ENCODE peak calls at places on chromosomes 16 and 17, in seven cellular contexts. One of them, this sample, is unnamed.
A peak's percentile ranks its signal among the peaks of the same experiment; 100 is the strongest.

GRCh38 chr17:28346746-28347246 is 10.5 kb downstream of the POLDIP2 start:
- DNase-seq in stomach: peak; percentile 72
- DNase-seq in IMR-90: no peak
- DNase-seq in heart left ventricle: no peak
- DNase-seq in tibial nerve: no peak
- DNase-seq in upper lobe of left lung: no peak
- DNase-seq in uterus: no peak
- DNase-seq in this sample: no peak

GRCh38 chr17:32803544-32803943 is 73.4 kb downstream of the MYO1D start:
- DNase-seq in stomach: no peak
- DNase-seq in tibial nerve: no peak
- DNase-seq in uterus: no peak
- DNase-seq in IMR-90: no peak
- DNase-seq in upper lobe of left lung: no peak
- DNase-seq in heart left ventricle: no peak
- DNase-seq in this sample: no peak

GRCh38 chr17:48468299-48468698 is 38.3 kb upstream of the SKAP1 start:
- DNase-seq in tibial nerve: no peak
- DNase-seq in heart left ventricle: no peak
- DNase-seq in stomach: no peak
- DNase-seq in IMR-90: no peak
- DNase-seq in uterus: no peak
- DNase-seq in upper lobe of left lung: no peak
- DNase-seq in this sample: no peak

GRCh38 chr17:28072935-28073533 is 30.6 kb downstream of the NLK start:
- DNase-seq in uterus: no peak
- DNase-seq in heart left ventricle: no peak
- DNase-seq in IMR-90: no peak
- DNase-seq in stomach: no peak
- DNase-seq in upper lobe of left lung: no peak
- DNase-seq in tibial nerve: no peak
- DNase-seq in this sample: no peak

GRCh38 chr17:36918260-36918691 is 19.0 kb upstream of the LHX1 start:
- DNase-seq in IMR-90: peak; percentile 53
- DNase-seq in heart left ventricle: no peak
- DNase-seq in uterus: no peak
- DNase-seq in stomach: no peak
- DNase-seq in tibial nerve: no peak
- DNase-seq in upper lobe of left lung: no peak
- DNase-seq in this sample: no peak

GRCh38 chr16:57711993-57712392 is 17.4 kb downstream of the DRC7 start:
- DNase-seq in stomach: no peak
- DNase-seq in IMR-90: no peak
- DNase-seq in uterus: no peak
- DNase-seq in heart left ventricle: no peak
- DNase-seq in tibial nerve: no peak
- DNase-seq in upper lobe of left lung: no peak
- DNase-seq in this sample: no peak

GRCh38 chr17:4626734-4627256 is 14.7 kb downstream of the ALOX15 start:
- DNase-seq in tibial nerve: no peak
- DNase-seq in upper lobe of left lung: no peak
- DNase-seq in heart left ventricle: no peak
- DNase-seq in uterus: no peak
- DNase-seq in IMR-90: no peak
- DNase-seq in stomach: no peak
- DNase-seq in this sample: no peak

GRCh38 chr17:28975634-28976033 is 24.3 kb upstream of the PHF12 start:
- DNase-seq in upper lobe of left lung: no peak
- DNase-seq in heart left ventricle: peak; percentile 59
- DNase-seq in IMR-90: no peak
- DNase-seq in tibial nerve: no peak
- DNase-seq in uterus: no peak
- DNase-seq in stomach: no peak
- DNase-seq in this sample: no peak

GRCh38 chr17:69218986-69219385 is 9.6 kb downstream of the ABCA10 start:
- DNase-seq in heart left ventricle: no peak
- DNase-seq in IMR-90: no peak
- DNase-seq in uterus: no peak
- DNase-seq in upper lobe of left lung: no peak
- DNase-seq in tibial nerve: no peak
- DNase-seq in stomach: no peak
- DNase-seq in this sample: no peak

GRCh38 chr16:11472851-11473250 is 113.9 kb downstream of the LITAF start:
- DNase-seq in upper lobe of left lung: no peak
- DNase-seq in tibial nerve: no peak
- DNase-seq in uterus: no peak
- DNase-seq in IMR-90: no peak
- DNase-seq in stomach: no peak
- DNase-seq in heart left ventricle: no peak
- DNase-seq in this sample: no peak

GRCh38 chr17:8789743-8790142 is 9.4 kb downstream of the MFSD6L start:
- DNase-seq in heart left ventricle: no peak
- DNase-seq in uterus: no peak
- DNase-seq in IMR-90: no peak
- DNase-seq in tibial nerve: no peak
- DNase-seq in stomach: no peak
- DNase-seq in upper lobe of left lung: peak; percentile 61
- DNase-seq in this sample: no peak
- TF ChIP-seq POLR2A in heart left ventricle: no peak
- TF ChIP-seq POLR2A in uterus: no peak
- TF ChIP-seq POLR2A in IMR-90: no peak
- TF ChIP-seq POLR2A in tibial nerve: no peak
- TF ChIP-seq POLR2A in stomach: no peak
- TF ChIP-seq POLR2A in upper lobe of left lung: no peak
- TF ChIP-seq POLR2A in this sample: no peak

GRCh38 chr16:66927918-66928649 is 2.7 kb upstream of the RRAD start:
- DNase-seq in heart left ventricle: no peak
- DNase-seq in tibial nerve: no peak
- DNase-seq in stomach: no peak
- DNase-seq in uterus: no peak
- DNase-seq in IMR-90: peak; percentile 50
- DNase-seq in upper lobe of left lung: no peak
- DNase-seq in this sample: no peak
- TF ChIP-seq POLR2A in heart left ventricle: no peak
- TF ChIP-seq POLR2A in tibial nerve: no peak
- TF ChIP-seq POLR2A in stomach: no peak
- TF ChIP-seq POLR2A in uterus: no peak
- TF ChIP-seq POLR2A in IMR-90: no peak
- TF ChIP-seq POLR2A in upper lobe of left lung: no peak
- TF ChIP-seq POLR2A in this sample: no peak

GRCh38 chr16:8887438-8887765 is 5.3 kb downstream of the LITAFD start:
- DNase-seq in IMR-90: no peak
- DNase-seq in tibial nerve: no peak
- DNase-seq in upper lobe of left lung: no peak
- DNase-seq in heart left ventricle: no peak
- DNase-seq in uterus: no peak
- DNase-seq in stomach: no peak
- DNase-seq in this sample: peak; percentile 46
- TF ChIP-seq POLR2A in IMR-90: no peak
- TF ChIP-seq POLR2A in tibial nerve: no peak
- TF ChIP-seq POLR2A in upper lobe of left lung: no peak
- TF ChIP-seq POLR2A in heart left ventricle: no peak
- TF ChIP-seq POLR2A in uterus: no peak
- TF ChIP-seq POLR2A in stomach: no peak
- TF ChIP-seq POLR2A in this sample: no peak

DNA sequence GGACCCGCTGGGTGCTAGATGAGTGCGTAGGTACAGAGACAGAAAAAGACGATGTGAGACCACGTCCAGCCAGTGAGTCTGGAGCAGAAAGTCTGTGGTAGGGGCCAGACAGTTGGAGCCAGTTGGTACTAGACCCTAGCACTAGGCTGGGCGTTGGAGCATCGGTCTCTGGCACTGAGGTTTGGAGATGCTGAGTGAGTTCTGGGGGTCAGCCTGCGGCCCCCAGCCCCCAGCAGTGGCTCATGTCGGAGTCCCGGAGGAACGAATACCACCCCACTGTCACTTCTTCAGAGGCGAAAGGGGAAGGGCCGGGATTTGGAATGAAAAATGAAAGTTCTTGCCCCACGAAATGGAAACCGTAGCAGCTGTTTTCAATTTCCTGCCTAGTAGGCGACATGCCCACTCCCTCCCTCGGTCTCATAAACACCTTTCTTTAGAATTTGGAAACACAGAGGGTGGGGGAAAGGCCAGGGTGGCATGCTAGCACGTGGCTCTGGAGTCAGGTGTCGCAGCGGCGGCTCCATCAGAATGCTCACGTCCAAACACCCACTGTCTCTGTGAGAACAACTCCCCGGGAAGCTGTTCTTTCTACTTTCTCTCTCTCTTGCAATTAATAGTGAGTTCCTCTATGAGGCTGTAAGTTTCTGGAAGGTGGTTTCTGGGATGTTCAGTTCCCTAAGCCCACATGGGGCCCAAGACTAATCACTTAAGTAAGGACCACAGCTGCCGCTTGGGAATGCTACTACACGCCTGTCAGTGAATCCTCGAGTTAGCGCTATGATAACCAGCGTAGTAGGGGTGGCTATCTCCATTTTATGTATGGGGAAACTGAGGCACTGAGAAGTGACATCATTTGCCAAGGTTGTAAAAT is 96.9 kb downstream of the IRF8 start:
- DNase-seq in stomach: peak; percentile 22
- DNase-seq in IMR-90: no peak
- DNase-seq in heart left ventricle: no peak
- DNase-seq in uterus: no peak
- DNase-seq in tibial nerve: no peak
- DNase-seq in upper lobe of left lung: no peak
- DNase-seq in this sample: peak; percentile 59
- TF ChIP-seq POLR2A in stomach: no peak
- TF ChIP-seq POLR2A in IMR-90: no peak
- TF ChIP-seq POLR2A in heart left ventricle: no peak
- TF ChIP-seq POLR2A in uterus: no peak
- TF ChIP-seq POLR2A in tibial nerve: no peak
- TF ChIP-seq POLR2A in upper lobe of left lung: no peak
- TF ChIP-seq POLR2A in this sample: no peak

DNA sequence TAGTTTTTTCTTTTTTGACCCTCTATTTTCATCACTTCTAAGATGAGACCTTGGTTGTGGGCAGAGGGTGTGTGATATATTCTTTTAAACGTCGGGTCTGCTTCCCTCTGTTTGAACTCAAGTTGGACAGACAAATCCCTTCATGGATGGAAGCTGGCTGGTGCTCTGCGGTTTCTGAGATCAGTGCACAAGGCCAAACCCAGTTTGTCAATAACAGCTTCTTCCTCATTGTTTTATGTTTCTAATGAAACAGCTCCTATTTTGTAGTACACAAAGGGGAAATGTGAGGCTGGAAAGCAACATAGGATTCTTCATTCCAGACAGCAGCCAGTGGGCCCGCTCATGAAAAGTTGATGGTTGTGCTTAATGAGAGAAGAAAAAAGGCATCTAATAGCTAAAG is 159.6 kb downstream of the PRKCA start:
- DNase-seq in tibial nerve: no peak
- DNase-seq in IMR-90: no peak
- DNase-seq in upper lobe of left lung: no peak
- DNase-seq in heart left ventricle: no peak
- DNase-seq in stomach: no peak
- DNase-seq in uterus: no peak
- DNase-seq in this sample: no peak
- TF ChIP-seq POLR2A in tibial nerve: no peak
- TF ChIP-seq POLR2A in IMR-90: no peak
- TF ChIP-seq POLR2A in upper lobe of left lung: no peak
- TF ChIP-seq POLR2A in heart left ventricle: no peak
- TF ChIP-seq POLR2A in stomach: no peak
- TF ChIP-seq POLR2A in uterus: no peak
- TF ChIP-seq POLR2A in this sample: no peak

DNA sequence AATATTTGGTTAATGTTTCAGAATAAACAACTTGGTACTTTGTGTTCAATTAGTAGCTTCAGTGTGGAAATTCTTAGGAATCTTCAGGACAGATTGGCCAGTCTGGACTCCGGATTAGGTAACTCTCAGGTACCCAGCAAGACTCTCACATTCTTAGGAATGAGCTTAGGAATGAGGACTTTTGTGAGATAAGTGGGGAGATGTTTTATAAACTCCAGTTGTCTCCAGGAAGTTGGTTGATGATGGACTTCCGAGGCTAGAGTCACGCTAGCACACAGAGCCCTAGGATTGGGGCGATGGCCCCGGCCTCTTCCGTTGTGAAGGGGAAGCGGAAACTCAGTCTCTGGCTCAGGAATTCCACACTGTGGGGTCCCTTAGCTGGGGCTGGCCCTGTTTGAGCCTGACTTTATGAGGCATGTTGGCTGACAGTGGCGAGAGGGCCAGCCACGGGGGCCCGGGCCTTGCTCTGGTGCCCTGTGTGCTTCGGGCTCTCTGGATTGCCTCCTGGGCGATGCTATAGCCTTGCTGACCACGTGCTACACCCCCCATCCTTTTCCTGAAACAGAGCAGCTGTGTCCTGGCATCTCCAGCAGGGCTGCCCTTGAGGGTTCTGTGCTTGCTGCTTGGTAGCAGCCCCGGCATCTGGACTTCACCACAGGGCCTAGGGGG is 32.4 kb downstream of the RAB11FIP3 start:
- DNase-seq in upper lobe of left lung: no peak
- DNase-seq in heart left ventricle: no peak
- DNase-seq in uterus: no peak
- DNase-seq in IMR-90: no peak
- DNase-seq in tibial nerve: no peak
- DNase-seq in stomach: no peak
- DNase-seq in this sample: no peak
- TF ChIP-seq POLR2A in upper lobe of left lung: no peak
- TF ChIP-seq POLR2A in heart left ventricle: no peak
- TF ChIP-seq POLR2A in uterus: no peak
- TF ChIP-seq POLR2A in IMR-90: no peak
- TF ChIP-seq POLR2A in tibial nerve: no peak
- TF ChIP-seq POLR2A in stomach: no peak
- TF ChIP-seq POLR2A in this sample: no peak

GRCh38 chr17:7856840-7857723 is at the start of gene NAA38:
- DNase-seq in stomach: peak; percentile 96
- DNase-seq in tibial nerve: peak; percentile 93
- DNase-seq in uterus: peak; percentile 96
- DNase-seq in IMR-90: peak; percentile 100
- DNase-seq in heart left ventricle: peak; percentile 98
- DNase-seq in upper lobe of left lung: peak; percentile 98
- DNase-seq in this sample: peak; percentile 99
- TF ChIP-seq POLR2A in stomach: no peak
- TF ChIP-seq POLR2A in tibial nerve: peak; percentile 47
- TF ChIP-seq POLR2A in uterus: peak; percentile 64
- TF ChIP-seq POLR2A in IMR-90: peak; percentile 66
- TF ChIP-seq POLR2A in heart left ventricle: peak; percentile 32
- TF ChIP-seq POLR2A in upper lobe of left lung: peak; percentile 71
- TF ChIP-seq POLR2A in this sample: no peak

GRCh38 chr17:56833023-56833811 is 503 bp downstream of the C17orf67 start:
- DNase-seq in uterus: peak; percentile 52
- DNase-seq in IMR-90: peak; percentile 58
- DNase-seq in tibial nerve: no peak
- DNase-seq in heart left ventricle: peak; percentile 51
- DNase-seq in stomach: peak; percentile 63
- DNase-seq in upper lobe of left lung: peak; percentile 70
- DNase-seq in this sample: peak; percentile 90
- TF ChIP-seq POLR2A in uterus: peak; percentile 18
- TF ChIP-seq POLR2A in IMR-90: no peak
- TF ChIP-seq POLR2A in tibial nerve: peak; percentile 17
- TF ChIP-seq POLR2A in heart left ventricle: no peak
- TF ChIP-seq POLR2A in stomach: no peak
- TF ChIP-seq POLR2A in upper lobe of left lung: no peak
- TF ChIP-seq POLR2A in this sample: peak; percentile 32

This sample was measured in Peyer's patch.